ENCODE peak calls at places on chromosome 14, in seven cellular contexts. B, I, V, J, E, D and C are unnamed samples.

GRCh38 chr14:23054000-23054811 is 3.1 kb downstream of the CDH24 start:
- DNase-seq in B (no peak), I (no peak), V (no peak), J (no peak), E (no peak), D (no peak), C (no peak)

GRCh38 chr14:76191297-76191696 is 39.6 kb downstream of the GPATCH2L start:
- DNase-seq in B (no peak), I (no peak), V (no peak), J (no peak), E (peak), D (no peak), C (no peak)

GRCh38 chr14:36988989-36989388 is 183.4 kb downstream of the SLC25A21 start:
- DNase-seq in B (no peak), I (no peak), V (no peak), J (no peak), E (no peak), D (no peak), C (no peak)

GRCh38 chr14:100696590-100696989 is 30.1 kb upstream of the DLK1 start:
- DNase-seq in B (peak), I (no peak), V (no peak), J (no peak), E (no peak), D (no peak), C (no peak)

GRCh38 chr14:68975667-68976066 is 3.4 kb downstream of the ACTN1 start:
- DNase-seq in B (no peak), I (no peak), V (peak), J (no peak), E (no peak), D (no peak), C (no peak)

GRCh38 chr14:53432378-53432802 is 279.3 kb upstream of the DDHD1 start:
- DNase-seq in B (peak), I (peak), V (peak), J (no peak), E (no peak), D (no peak), C (no peak)

GRCh38 chr14:51448831-51449665 is 202.7 kb upstream of the FRMD6 start:
- DNase-seq in B (no peak), I (no peak), V (no peak), J (no peak), E (no peak), D (peak), C (no peak)

GRCh38 chr14:23306412-23307145 is at the start of gene BCL2L2:
- DNase-seq in B (peak), I (peak), V (peak), J (no peak), E (peak), D (peak), C (no peak)

GRCh38 chr14:74476607-74477006 is 16.5 kb downstream of the NPC2 start:
- DNase-seq in B (no peak), I (no peak), V (no peak), J (no peak), E (no peak), D (no peak), C (no peak)

GRCh38 chr14:100246809-100247428 is 8.0 kb downstream of the YY1 start:
- DNase-seq in B (peak), I (no peak), V (no peak), J (peak), E (no peak), D (no peak), C (no peak)

GRCh38 chr14:44204061-44204815 is 302.8 kb downstream of the FSCB start:
- DNase-seq in B (no peak), I (no peak), V (no peak), J (no peak), E (no peak), D (no peak), C (no peak)

GRCh38 chr14:95561001-95561412 is 26.2 kb downstream of the GLRX5 start:
- DNase-seq in B (peak), I (peak), V (peak), J (peak), E (peak), D (peak), C (peak)

GRCh38 chr14:22505309-22505708 is 83.7 kb downstream of the DAD1 start:
- DNase-seq in B (no peak), I (no peak), V (no peak), J (no peak), E (no peak), D (no peak), C (no peak)

GRCh38 chr14:60327447-60328331 is 78.7 kb downstream of the PPM1A start:
- DNase-seq in B (peak), I (peak), V (peak), J (peak), E (no peak), D (no peak), C (peak)